ENCODE peak calls at places on chromosomes 2 and 18, in seven cellular contexts. V is HTR-8/SVneo; F is CD8-positive, alpha-beta T cell; P is colonic mucosa; C is amygdala; E is stimulated activated CD8-positive, alpha-beta memory T cell treated with anti-CD3 and anti-CD28 coated beads, Interleukin-2, amount 100 ng/mL, for 1 hour; R is GM12891. O is an unnamed sample.

GRCh38 chr2:7866104-7866503 is 815.8 kb upstream of the ID2 start:
- DNase-seq in V (no peak), F (no peak), P (no peak), C (no peak), E (no peak), R (no peak), O (no peak)

GRCh38 chr2:171711351-171711750 is 24.1 kb downstream of the DYNC1I2 start:
- DNase-seq in V (no peak), F (no peak), P (no peak), C (no peak), E (no peak), R (no peak), O (no peak)

GRCh38 chr2:169583494-169583893 is 657 bp upstream of the PPIG start:
- DNase-seq in V (no peak), F (no peak), P (no peak), C (no peak), E (no peak), R (no peak), O (no peak)

GRCh38 chr18:3321133-3321812 is 59.3 kb downstream of the MYL12B start:
- DNase-seq in V (peak), F (no peak), P (no peak), C (no peak), E (no peak), R (no peak), O (no peak)

GRCh38 chr18:63443820-63444219 is 21.5 kb upstream of the VPS4B start:
- DNase-seq in V (no peak), F (no peak), P (no peak), C (no peak), E (no peak), R (no peak), O (no peak)

GRCh38 chr18:44238449-44238848 is 442.2 kb upstream of the SETBP1 start:
- DNase-seq in V (no peak), F (no peak), P (no peak), C (no peak), E (no peak), R (no peak), O (no peak)

GRCh38 chr18:74476154-74476553 is 19.0 kb upstream of the DIPK1C start:
- DNase-seq in V (no peak), F (no peak), P (no peak), C (peak), E (no peak), R (no peak), O (no peak)

GRCh38 chr2:159497857-159498256 is 118.5 kb downstream of the BAZ2B start:
- DNase-seq in V (no peak), F (no peak), P (no peak), C (no peak), E (no peak), R (no peak), O (no peak)

GRCh38 chr2:203998195-203998804 is 61.7 kb downstream of the ICOS start:
- DNase-seq in V (no peak), F (no peak), P (no peak), C (no peak), E (no peak), R (no peak), O (no peak)

GRCh38 chr18:8329186-8329771 is 280.0 kb upstream of the RAB12 start:
- DNase-seq in V (no peak), F (no peak), P (no peak), C (no peak), E (no peak), R (no peak), O (no peak)

GRCh38 chr2:236352761-236353593 is 88.8 kb upstream of the ASB18 start:
- DNase-seq in V (peak), F (peak), P (no peak), C (no peak), E (no peak), R (no peak), O (peak)

GRCh38 chr18:57803119-57803969 is at the start of gene ATP8B1:
- DNase-seq in V (peak), F (no peak), P (peak), C (no peak), E (no peak), R (peak), O (no peak)

GRCh38 chr18:8705941-8706544 is 687 bp downstream of the MTCL1 start:
- DNase-seq in V (no peak), F (peak), P (no peak), C (no peak), E (no peak), R (peak), O (no peak)

GRCh38 chr2:27217173-27218121 is at the start of gene CAD:
- DNase-seq in V (peak), F (peak), P (peak), C (peak), E (peak), R (peak), O (peak)

GRCh38 chr2:192604295-192604694 is 409.6 kb upstream of the TMEFF2 start:
- DNase-seq in V (no peak), F (no peak), P (no peak), C (no peak), E (no peak), R (no peak), O (peak)

GRCh38 chr2:239157766-239158165 is 243.1 kb downstream of the HDAC4 start:
- DNase-seq in V (no peak), F (no peak), P (peak), C (no peak), E (no peak), R (no peak), O (no peak)

GRCh38 chr2:84858123-84858522 is 22.8 kb downstream of the TRABD2A start:
- DNase-seq in V (no peak), F (no peak), P (no peak), C (no peak), E (no peak), R (no peak), O (no peak)

GRCh38 chr2:28134262-28134812 is 243.8 kb downstream of the BABAM2 start:
- DNase-seq in V (no peak), F (no peak), P (peak), C (no peak), E (no peak), R (no peak), O (no peak)

GRCh38 chr2:237774811-237775553 is 23.6 kb upstream of the RBM44 start:
- DNase-seq in V (peak), F (peak), P (peak), C (no peak), E (no peak), R (peak), O (peak)

GRCh38 chr2:236753611-236754010 is 184.0 kb downstream of the ACKR3 start:
- DNase-seq in V (no peak), F (no peak), P (no peak), C (no peak), E (no peak), R (no peak), O (no peak)

GRCh38 chr2:14301331-14301730 is 331.2 kb upstream of the LRATD1 start:
- DNase-seq in V (no peak), F (no peak), P (no peak), C (no peak), E (no peak), R (no peak), O (no peak)

GRCh38 chr2:102520009-102520408 is 47.0 kb downstream of the SLC9A4 start:
- DNase-seq in V (peak), F (no peak), P (peak), C (no peak), E (no peak), R (no peak), O (peak)

GRCh38 chr2:236045264-236046235 is 122.6 kb downstream of the GBX2 start:
- DNase-seq in V (no peak), F (no peak), P (no peak), C (no peak), E (no peak), R (no peak), O (no peak)

GRCh38 chr2:178225011-178225817 is 30.9 kb downstream of the OSBPL6 start:
- DNase-seq in V (no peak), F (no peak), P (no peak), C (no peak), E (no peak), R (no peak), O (no peak)